ENCODE peak calls at places on chromosome 22, in five cellular contexts. One of them, this sample, is unnamed.

GRCh38 chr22:22520020-22520656 is at the start of gene ZNF280A:
- DNase-seq in SJSA1: no peak
- DNase-seq in CD4-positive, alpha-beta T cell: no peak
- DNase-seq in fibroblast of lung: no peak
- DNase-seq in psoas muscle: no peak
- DNase-seq in this sample: no peak

GRCh38 chr22:39518124-39518786 is 2.1 kb upstream of the ATF4 start:
- DNase-seq in fibroblast of lung: no peak
- DNase-seq in SJSA1: no peak
- DNase-seq in psoas muscle: no peak
- DNase-seq in CD4-positive, alpha-beta T cell: no peak
- DNase-seq in this sample: no peak

GRCh38 chr22:50673231-50674126 is 856 bp downstream of the SHANK3 start:
- DNase-seq in SJSA1: peak; percentile 28
- DNase-seq in psoas muscle: no peak
- DNase-seq in fibroblast of lung: no peak
- DNase-seq in CD4-positive, alpha-beta T cell: no peak
- DNase-seq in this sample: no peak

GRCh38 chr22:48366591-48366990 is 1461.1 kb downstream of the BRD1 start:
- DNase-seq in CD4-positive, alpha-beta T cell: peak; percentile 10
- DNase-seq in fibroblast of lung: no peak
- DNase-seq in SJSA1: peak; percentile 24
- DNase-seq in psoas muscle: no peak
- DNase-seq in this sample: no peak

GRCh38 chr22:25193130-25193529 is 6.5 kb upstream of the CRYBB3 start:
- DNase-seq in SJSA1: no peak
- DNase-seq in CD4-positive, alpha-beta T cell: no peak
- DNase-seq in psoas muscle: no peak
- DNase-seq in fibroblast of lung: no peak
- DNase-seq in this sample: no peak

GRCh38 chr22:36445158-36445668 is 36.2 kb downstream of the TXN2 start:
- DNase-seq in CD4-positive, alpha-beta T cell: no peak
- DNase-seq in fibroblast of lung: peak; percentile 98
- DNase-seq in psoas muscle: peak; percentile 51
- DNase-seq in SJSA1: peak; percentile 64
- DNase-seq in this sample: no peak

GRCh38 chr22:39820266-39820665 is 73.3 kb downstream of the ENTHD1 start:
- DNase-seq in psoas muscle: no peak
- DNase-seq in SJSA1: peak; percentile 63
- DNase-seq in fibroblast of lung: peak; percentile 84
- DNase-seq in CD4-positive, alpha-beta T cell: no peak
- DNase-seq in this sample: no peak

GRCh38 chr22:21978564-21979386 is 3.8 kb downstream of the TOP3B start:
- DNase-seq in fibroblast of lung: no peak
- DNase-seq in SJSA1: no peak
- DNase-seq in CD4-positive, alpha-beta T cell: no peak
- DNase-seq in psoas muscle: no peak
- DNase-seq in this sample: no peak

GRCh38 chr22:37731804-37732471 is 35.1 kb downstream of the TRIOBP start:
- DNase-seq in fibroblast of lung: no peak
- DNase-seq in CD4-positive, alpha-beta T cell: no peak
- DNase-seq in psoas muscle: no peak
- DNase-seq in SJSA1: no peak
- DNase-seq in this sample: no peak

GRCh38 chr22:36221799-36222751 is 17.3 kb downstream of the APOL2 start:
- DNase-seq in SJSA1: no peak
- DNase-seq in psoas muscle: peak; percentile 39
- DNase-seq in fibroblast of lung: peak; percentile 48
- DNase-seq in CD4-positive, alpha-beta T cell: peak; percentile 58
- DNase-seq in this sample: no peak

GRCh38 chr22:24444729-24445466 is 17.5 kb downstream of the ADORA2A start:
- DNase-seq in CD4-positive, alpha-beta T cell: no peak
- DNase-seq in psoas muscle: no peak
- DNase-seq in fibroblast of lung: no peak
- DNase-seq in SJSA1: no peak
- DNase-seq in this sample: no peak

GRCh38 chr22:46775789-46776485 is 13.5 kb downstream of the TBC1D22A start:
- DNase-seq in psoas muscle: no peak
- DNase-seq in SJSA1: no peak
- DNase-seq in CD4-positive, alpha-beta T cell: no peak
- DNase-seq in fibroblast of lung: no peak
- DNase-seq in this sample: no peak

GRCh38 chr22:46776486-46776826 is 14.0 kb downstream of the TBC1D22A start:
- DNase-seq in SJSA1: no peak
- DNase-seq in fibroblast of lung: no peak
- DNase-seq in CD4-positive, alpha-beta T cell: no peak
- DNase-seq in psoas muscle: no peak
- DNase-seq in this sample: no peak

GRCh38 chr22:46775364-46775758 is 12.9 kb downstream of the TBC1D22A start:
- DNase-seq in psoas muscle: no peak
- DNase-seq in fibroblast of lung: no peak
- DNase-seq in SJSA1: no peak
- DNase-seq in CD4-positive, alpha-beta T cell: no peak
- DNase-seq in this sample: no peak

GRCh38 chr22:46777609-46777970 is 15.1 kb downstream of the TBC1D22A start:
- DNase-seq in SJSA1: no peak
- DNase-seq in fibroblast of lung: no peak
- DNase-seq in psoas muscle: peak; percentile 48
- DNase-seq in CD4-positive, alpha-beta T cell: peak; percentile 68
- DNase-seq in this sample: no peak

GRCh38 chr22:46776876-46777608 is 14.6 kb downstream of the TBC1D22A start:
- DNase-seq in CD4-positive, alpha-beta T cell: no peak
- DNase-seq in SJSA1: no peak
- DNase-seq in psoas muscle: no peak
- DNase-seq in fibroblast of lung: no peak
- DNase-seq in this sample: no peak
- H3K27ac ChIP-seq in CD4-positive, alpha-beta T cell: peak overlapping the region; percentile 71
- H3K27ac ChIP-seq in SJSA1: no peak overlapping the region
- H3K27ac ChIP-seq in psoas muscle: no peak overlapping the region
- H3K27ac ChIP-seq in fibroblast of lung: no peak overlapping the region
- H3K27ac ChIP-seq in this sample: peak overlapping the region; percentile 38

DNA sequence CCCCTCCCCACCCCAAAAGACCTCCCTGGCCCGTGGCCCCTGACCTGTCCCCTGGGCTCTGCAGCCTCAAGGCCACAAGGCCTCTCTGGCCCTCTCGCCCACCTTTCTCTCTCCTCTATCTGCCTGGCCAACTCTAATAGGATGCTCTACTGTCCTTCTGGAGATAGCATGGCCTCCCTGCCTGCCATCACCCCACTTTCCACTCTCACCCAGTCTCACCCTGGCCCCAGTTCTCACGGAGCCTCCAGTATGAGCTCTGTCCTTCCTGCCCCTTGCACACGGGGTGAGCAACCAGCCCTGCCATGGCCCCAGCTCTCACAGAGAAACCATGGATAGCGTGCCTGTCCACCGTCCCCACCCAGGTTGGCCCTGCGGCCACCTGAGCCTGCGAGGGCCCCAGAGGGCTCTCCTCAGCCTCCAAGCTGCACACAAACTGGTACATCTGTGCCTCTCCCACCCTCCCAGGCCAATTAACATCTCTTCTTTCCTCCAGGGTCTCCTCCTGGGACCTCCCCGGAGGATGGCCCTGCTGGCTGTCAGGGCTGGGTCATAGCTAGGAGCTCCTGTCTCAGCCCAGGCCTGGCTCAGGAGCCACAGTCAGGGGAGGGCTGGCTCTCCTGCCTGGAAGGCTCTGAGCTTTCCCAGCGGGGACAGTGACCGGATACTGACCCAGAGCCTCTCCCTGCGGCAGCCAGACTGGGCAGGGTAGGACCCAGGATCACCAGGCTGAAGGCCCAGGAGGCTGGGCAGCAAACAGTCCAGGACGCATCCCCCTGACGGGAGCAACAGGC is 22.3 kb downstream of the RTN4R start:
- DNase-seq in fibroblast of lung: no peak
- DNase-seq in CD4-positive, alpha-beta T cell: no peak
- DNase-seq in SJSA1: no peak
- DNase-seq in psoas muscle: no peak
- DNase-seq in this sample: no peak
- H3K27ac ChIP-seq in fibroblast of lung: no peak overlapping the region
- H3K27ac ChIP-seq in CD4-positive, alpha-beta T cell: peak overlapping the region; percentile 49
- H3K27ac ChIP-seq in SJSA1: no peak overlapping the region
- H3K27ac ChIP-seq in psoas muscle: no peak overlapping the region
- H3K27ac ChIP-seq in this sample: peak overlapping the region; percentile 33

DNA sequence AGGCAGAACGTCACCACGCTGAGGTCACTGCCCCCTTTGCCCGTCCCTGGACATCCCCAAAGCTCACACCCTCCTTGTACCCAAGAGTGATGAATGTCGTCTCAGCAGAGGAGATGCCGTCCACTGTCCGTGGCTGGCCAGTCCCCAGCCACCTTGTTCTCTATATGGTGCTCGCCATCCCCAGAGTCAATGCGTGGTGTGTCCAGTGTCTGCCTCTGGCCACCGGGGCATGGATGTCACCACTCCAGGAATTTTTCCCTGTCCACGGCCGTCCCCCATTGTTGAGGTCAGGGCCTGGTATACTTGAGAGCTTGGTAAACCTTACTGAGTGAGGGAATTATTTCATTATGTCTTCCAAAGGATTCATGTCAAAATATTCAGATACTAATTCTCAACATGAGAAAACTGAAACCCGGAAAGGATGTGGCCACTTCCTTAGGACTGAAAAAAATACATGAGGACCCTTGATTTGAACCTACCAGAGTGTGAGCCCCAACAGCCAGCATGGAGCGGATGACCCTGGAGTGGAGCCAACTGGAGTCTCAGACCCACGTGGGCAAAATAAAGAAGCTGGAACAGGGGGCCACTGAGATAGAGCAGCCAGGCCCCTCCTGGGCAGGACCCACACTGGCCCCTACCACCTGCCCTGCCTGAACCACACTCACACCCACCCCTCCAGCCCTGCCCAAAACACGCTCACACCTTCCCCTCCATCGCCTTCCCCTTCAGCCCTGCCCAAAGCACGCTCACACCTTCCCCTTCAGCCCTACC is 376.4 kb downstream of the BRD1 start:
- DNase-seq in CD4-positive, alpha-beta T cell: no peak
- DNase-seq in SJSA1: no peak
- DNase-seq in fibroblast of lung: no peak
- DNase-seq in psoas muscle: no peak
- DNase-seq in this sample: no peak
- H3K27ac ChIP-seq in CD4-positive, alpha-beta T cell: no peak overlapping the region
- H3K27ac ChIP-seq in SJSA1: no peak overlapping the region
- H3K27ac ChIP-seq in fibroblast of lung: no peak overlapping the region
- H3K27ac ChIP-seq in psoas muscle: no peak overlapping the region
- H3K27ac ChIP-seq in this sample: no peak overlapping the region

GRCh38 chr22:30334601-30335000 is 7.9 kb upstream of the TBC1D10A start:
- DNase-seq in CD4-positive, alpha-beta T cell: no peak
- DNase-seq in SJSA1: no peak
- DNase-seq in fibroblast of lung: no peak
- DNase-seq in psoas muscle: no peak
- DNase-seq in this sample: no peak

GRCh38 chr22:30335236-30335635 is 8.5 kb upstream of the TBC1D10A start:
- DNase-seq in CD4-positive, alpha-beta T cell: no peak
- DNase-seq in psoas muscle: no peak
- DNase-seq in fibroblast of lung: no peak
- DNase-seq in SJSA1: no peak
- DNase-seq in this sample: no peak

GRCh38 chr22:30333707-30334087 is 7.0 kb upstream of the TBC1D10A start:
- DNase-seq in fibroblast of lung: no peak
- DNase-seq in SJSA1: no peak
- DNase-seq in psoas muscle: no peak
- DNase-seq in CD4-positive, alpha-beta T cell: no peak
- DNase-seq in this sample: no peak

GRCh38 chr22:30332994-30333706 is 6.4 kb upstream of the TBC1D10A start:
- DNase-seq in CD4-positive, alpha-beta T cell: no peak
- DNase-seq in SJSA1: no peak
- DNase-seq in psoas muscle: no peak
- DNase-seq in fibroblast of lung: no peak
- DNase-seq in this sample: no peak

DNA sequence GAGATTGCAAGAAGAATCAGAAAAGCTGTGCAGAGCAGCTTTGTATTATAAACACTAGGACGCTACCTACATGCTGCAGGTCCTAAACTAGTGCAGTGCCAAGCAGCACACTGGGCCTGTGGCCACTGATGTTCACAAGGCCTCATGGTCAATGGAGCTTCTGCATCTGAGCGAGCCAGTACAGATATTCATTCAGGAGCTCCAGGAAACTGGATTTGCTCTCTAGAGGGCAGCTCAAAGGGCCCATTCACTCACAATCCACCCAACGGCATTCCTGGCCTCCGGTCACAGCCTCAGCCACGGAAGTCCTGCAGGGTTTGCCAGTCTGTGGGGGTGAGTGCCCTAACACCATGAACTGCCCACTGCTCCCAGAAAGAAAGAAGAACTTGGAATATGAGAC is 5.8 kb upstream of the TBC1D10A start:
- DNase-seq in CD4-positive, alpha-beta T cell: no peak
- DNase-seq in psoas muscle: no peak
- DNase-seq in SJSA1: no peak
- DNase-seq in fibroblast of lung: no peak
- DNase-seq in this sample: no peak
- H3K27ac ChIP-seq in CD4-positive, alpha-beta T cell: no peak overlapping the region
- H3K27ac ChIP-seq in psoas muscle: no peak overlapping the region
- H3K27ac ChIP-seq in SJSA1: no peak overlapping the region
- H3K27ac ChIP-seq in fibroblast of lung: no peak overlapping the region
- H3K27ac ChIP-seq in this sample: peak overlapping the region; percentile 48

GRCh38 chr22:34971456-34971855 is 94.5 kb upstream of the ISX start:
- DNase-seq in psoas muscle: no peak
- DNase-seq in SJSA1: no peak
- DNase-seq in fibroblast of lung: no peak
- DNase-seq in CD4-positive, alpha-beta T cell: no peak
- DNase-seq in this sample: no peak
- H3K27ac ChIP-seq in psoas muscle: no peak overlapping the region
- H3K27ac ChIP-seq in SJSA1: no peak overlapping the region
- H3K27ac ChIP-seq in fibroblast of lung: no peak overlapping the region
- H3K27ac ChIP-seq in CD4-positive, alpha-beta T cell: no peak overlapping the region
- H3K27ac ChIP-seq in this sample: no peak overlapping the region

This sample was measured in caudate nucleus.